ENCODE peak calls at places on chromosomes 13 and 19, in four cellular contexts. One of them, this sample, is unnamed.

GRCh38 chr19:45130888-45131615 is 29.7 kb downstream of the NKPD1 start:
- DNase-seq in A549: peak; percentile 54
- DNase-seq in GM12878: no peak
- DNase-seq in K562: no peak
- DNase-seq in this sample: peak; percentile 73

GRCh38 chr13:106385669-106386068 is 149.8 kb downstream of the EFNB2 start:
- DNase-seq in K562: no peak
- DNase-seq in GM12878: no peak
- DNase-seq in A549: no peak
- DNase-seq in this sample: no peak

GRCh38 chr13:100363874-100364273 is 224.7 kb downstream of the GGACT start:
- DNase-seq in GM12878: no peak
- DNase-seq in A549: peak; percentile 27
- DNase-seq in K562: no peak
- DNase-seq in this sample: no peak

GRCh38 chr13:105821337-105821736 is 714.1 kb downstream of the EFNB2 start:
- DNase-seq in A549: no peak
- DNase-seq in K562: no peak
- DNase-seq in GM12878: no peak
- DNase-seq in this sample: no peak

GRCh38 chr13:74009100-74009668 is 125.0 kb downstream of the KLF12 start:
- DNase-seq in A549: no peak
- DNase-seq in GM12878: no peak
- DNase-seq in K562: no peak
- DNase-seq in this sample: no peak

GRCh38 chr13:44198826-44199225 is 174.8 kb upstream of the SERP2 start:
- DNase-seq in A549: no peak
- DNase-seq in K562: no peak
- DNase-seq in GM12878: no peak
- DNase-seq in this sample: no peak

GRCh38 chr19:4063369-4064072 is 3.2 kb downstream of the ZBTB7A start:
- DNase-seq in GM12878: no peak
- DNase-seq in K562: peak; percentile 41
- DNase-seq in A549: peak; percentile 38
- DNase-seq in this sample: no peak

GRCh38 chr19:29326849-29327840 is 114.2 kb upstream of the UQCRFS1 start:
- DNase-seq in GM12878: no peak
- DNase-seq in K562: no peak
- DNase-seq in A549: no peak
- DNase-seq in this sample: no peak

GRCh38 chr13:30857636-30858035 is 48.4 kb upstream of the MEDAG start:
- DNase-seq in K562: no peak
- DNase-seq in A549: no peak
- DNase-seq in GM12878: no peak
- DNase-seq in this sample: no peak

GRCh38 chr13:40472427-40473220 is 193.8 kb downstream of the FOXO1 start:
- DNase-seq in GM12878: no peak
- DNase-seq in K562: no peak
- DNase-seq in A549: no peak
- DNase-seq in this sample: peak; percentile 30

GRCh38 chr19:50801107-50801506 is 10.9 kb downstream of the ACP4 start:
- DNase-seq in K562: no peak
- DNase-seq in A549: no peak
- DNase-seq in GM12878: no peak
- DNase-seq in this sample: no peak
- TF ChIP-seq RAD21 in K562: no peak
- TF ChIP-seq RAD21 in A549: no peak
- TF ChIP-seq RAD21 in GM12878: no peak
- TF ChIP-seq RAD21 in this sample: no peak

DNA sequence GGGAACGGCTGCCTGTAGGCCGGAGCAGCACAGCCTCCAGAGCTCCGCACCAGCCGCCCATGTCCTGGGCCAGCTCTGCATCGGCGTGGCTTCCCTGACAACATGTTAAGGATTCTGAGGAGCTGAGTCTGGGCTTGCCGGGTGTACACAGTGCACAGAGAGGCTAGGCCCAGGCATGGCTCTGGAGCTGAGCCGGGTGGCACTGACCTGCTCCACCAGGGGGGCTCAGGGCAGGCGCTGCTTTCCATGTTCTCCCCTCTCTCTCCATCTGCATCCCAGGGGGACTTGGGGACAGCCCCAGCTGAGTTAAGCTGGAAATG is 31.6 kb downstream of the AP1M1 start:
- DNase-seq in A549: no peak
- DNase-seq in GM12878: no peak
- DNase-seq in K562: no peak
- DNase-seq in this sample: no peak
- TF ChIP-seq POLR2AphosphoS2 in A549: no peak
- TF ChIP-seq POLR2AphosphoS2 in GM12878: no peak
- TF ChIP-seq POLR2AphosphoS2 in K562: no peak
- TF ChIP-seq POLR2AphosphoS2 in this sample: no peak

GRCh38 chr13:48530833-48531232 is 2.0 kb downstream of the RCBTB2 start:
- DNase-seq in K562: no peak
- DNase-seq in A549: no peak
- DNase-seq in GM12878: peak; percentile 47
- DNase-seq in this sample: no peak

GRCh38 chr13:48531416-48532145 is 1.3 kb downstream of the RCBTB2 start:
- DNase-seq in GM12878: peak; percentile 38
- DNase-seq in A549: no peak
- DNase-seq in K562: peak; percentile 20
- DNase-seq in this sample: peak; percentile 13

GRCh38 chr13:48532473-48533206 is at the start of gene RCBTB2:
- DNase-seq in K562: peak; percentile 90
- DNase-seq in A549: peak; percentile 96
- DNase-seq in GM12878: peak; percentile 95
- DNase-seq in this sample: peak; percentile 93

GRCh38 chr13:48533207-48533499 is 273 bp upstream of the RCBTB2 start:
- DNase-seq in A549: no peak
- DNase-seq in GM12878: no peak
- DNase-seq in K562: no peak
- DNase-seq in this sample: no peak

DNA sequence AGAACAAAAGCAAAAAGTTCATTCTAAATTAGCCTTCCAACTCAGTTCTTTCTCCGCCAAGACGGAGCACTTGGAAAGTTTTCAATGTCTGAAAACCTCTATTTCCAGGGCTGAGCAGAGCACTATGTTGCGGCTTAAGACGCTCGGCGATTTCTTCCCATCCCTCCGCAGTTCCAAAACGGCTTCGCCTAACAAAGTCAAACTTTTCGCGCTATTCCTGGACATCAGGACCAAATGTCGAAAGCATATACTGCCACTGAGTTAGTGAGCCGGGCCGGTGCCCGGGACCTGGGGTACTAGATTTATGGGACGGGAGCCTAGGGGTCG is 771 bp downstream of the RCBTB2 start:
- DNase-seq in A549: no peak
- DNase-seq in K562: no peak
- DNase-seq in GM12878: peak; percentile 26
- DNase-seq in this sample: no peak
- TF ChIP-seq RAD21 in A549: no peak
- TF ChIP-seq RAD21 in K562: no peak
- TF ChIP-seq RAD21 in GM12878: no peak
- TF ChIP-seq RAD21 in this sample: no peak

DNA sequence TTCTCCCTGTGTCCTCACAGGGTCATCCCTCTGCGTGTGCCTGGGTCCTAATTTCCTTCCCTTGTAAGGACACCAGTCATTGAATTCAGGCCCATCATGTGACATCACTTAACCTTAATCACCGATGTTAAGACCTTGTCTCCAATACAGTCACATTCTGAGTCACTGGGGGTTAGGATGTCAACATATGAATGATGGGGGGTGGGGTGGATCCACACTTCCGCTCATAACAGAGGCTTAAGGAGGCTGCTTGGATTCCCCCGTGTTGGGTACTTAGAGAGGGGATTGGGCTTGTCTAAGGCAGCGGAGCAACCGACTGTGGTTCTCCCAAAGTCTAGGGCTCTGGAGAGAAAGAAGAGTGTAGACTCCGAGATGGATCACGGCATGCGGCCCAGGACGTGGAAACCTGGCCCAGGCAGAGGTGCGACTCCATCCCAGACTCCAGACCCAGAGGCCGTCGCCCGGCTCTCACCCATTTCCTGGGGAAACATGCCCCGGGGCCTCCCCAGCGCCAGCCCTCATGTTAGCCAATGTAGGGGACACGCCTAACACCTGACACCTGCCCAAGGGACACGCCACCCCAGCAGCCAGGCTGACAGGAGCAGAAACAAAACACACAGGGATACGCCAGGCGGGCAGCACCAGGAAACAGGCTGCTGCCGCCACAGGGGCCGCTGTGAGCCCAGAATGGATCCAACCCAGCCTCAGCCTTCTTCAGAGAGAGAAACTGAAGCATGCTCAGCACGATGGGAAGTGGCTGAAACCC is 17.1 kb upstream of the IGLON5 start:
- DNase-seq in A549: no peak
- DNase-seq in GM12878: no peak
- DNase-seq in K562: no peak
- DNase-seq in this sample: no peak
- TF ChIP-seq POLR2AphosphoS2 in A549: no peak
- TF ChIP-seq POLR2AphosphoS2 in GM12878: no peak
- TF ChIP-seq POLR2AphosphoS2 in K562: no peak
- TF ChIP-seq POLR2AphosphoS2 in this sample: no peak

GRCh38 chr19:15297416-15298224 is 34.7 kb downstream of the BRD4 start:
- DNase-seq in A549: peak; percentile 85
- DNase-seq in K562: peak; percentile 34
- DNase-seq in GM12878: no peak
- DNase-seq in this sample: peak; percentile 99
- TF ChIP-seq RAD21 in A549: no peak
- TF ChIP-seq RAD21 in K562: peak; percentile 22
- TF ChIP-seq RAD21 in GM12878: no peak
- TF ChIP-seq RAD21 in this sample: peak; percentile 72

This sample was measured in HepG2.